ENCODE peak calls at places on chromosomes 13 and 19, in seven cellular contexts. X is breast epithelium, P is spleen, E is transverse colon, S is endothelial cell of umbilical vein, W is GM12892, R is HCT116. Y is an unnamed sample.

GRCh38 chr19:30684613-30685012 is 312.4 kb downstream of the ZNF536 start:
- DNase-seq in P (no peak), S (no peak), E (no peak), X (no peak), R (no peak), W (no peak), Y (no peak)

GRCh38 chr19:58550362-58551122 is 4.4 kb downstream of the CHMP2A start:
- DNase-seq in X (no peak), S (no peak), R (no peak), E (no peak), P (no peak), W (no peak), Y (no peak)

GRCh38 chr19:42198676-42199439 is 18.6 kb downstream of the DEDD2 start:
- DNase-seq in E (peak; percentile 72), S (no peak), W (peak; percentile 86), P (peak; percentile 94), R (no peak), X (no peak), Y (peak; percentile 44)

GRCh38 chr13:34179481-34179880 is 361.5 kb downstream of the RFC3 start:
- DNase-seq in X (no peak), E (no peak), S (no peak), P (no peak), W (no peak), R (no peak), Y (no peak)

GRCh38 chr13:73513751-73514150 is 454.9 kb downstream of the KLF5 start:
- DNase-seq in E (no peak), R (no peak), S (no peak), W (no peak), P (no peak), X (no peak), Y (no peak)

GRCh38 chr13:107375701-107376350 is 807.9 kb upstream of the ARGLU1 start:
- DNase-seq in X (no peak), R (no peak), P (no peak), S (peak; percentile 84), W (no peak), E (no peak), Y (no peak)

GRCh38 chr13:68076046-68076445 is 845.9 kb upstream of the PCDH9 start:
- DNase-seq in W (no peak), S (no peak), R (no peak), P (peak; percentile 59), X (no peak), E (no peak), Y (no peak)

GRCh38 chr13:93721483-93721882 is 494.9 kb downstream of the GPC6 start:
- DNase-seq in W (no peak), P (no peak), E (no peak), X (no peak), S (no peak), R (no peak), Y (no peak)

GRCh38 chr13:36131931-36132297 is 732 bp upstream of the DCLK1 start:
- DNase-seq in E (no peak), W (no peak), S (no peak), P (no peak), X (no peak), R (no peak), Y (no peak)

GRCh38 chr13:43977911-43978310 is 98.2 kb downstream of the LACC1 start:
- DNase-seq in E (no peak), W (no peak), R (no peak), S (no peak), P (no peak), X (no peak), Y (no peak)

GRCh38 chr19:3471954-3472655 is 8.2 kb downstream of the SMIM24 start:
- DNase-seq in E (peak; percentile 32), R (no peak), X (no peak), S (peak; percentile 29), P (no peak), W (no peak), Y (peak; percentile 42)

GRCh38 chr13:69999875-70000274 is 107.8 kb upstream of the ATXN8OS start:
- DNase-seq in P (no peak), R (no peak), S (no peak), W (no peak), E (no peak), X (no peak), Y (no peak)

GRCh38 chr13:44199627-44200207 is 173.9 kb upstream of the SERP2 start:
- DNase-seq in E (no peak), W (no peak), R (no peak), P (no peak), S (no peak), X (no peak), Y (peak; percentile 68)

GRCh38 chr13:33034897-33035296 is 18.7 kb downstream of the KL start:
- DNase-seq in W (no peak), R (no peak), E (no peak), X (no peak), S (no peak), P (no peak), Y (no peak)

DNA sequence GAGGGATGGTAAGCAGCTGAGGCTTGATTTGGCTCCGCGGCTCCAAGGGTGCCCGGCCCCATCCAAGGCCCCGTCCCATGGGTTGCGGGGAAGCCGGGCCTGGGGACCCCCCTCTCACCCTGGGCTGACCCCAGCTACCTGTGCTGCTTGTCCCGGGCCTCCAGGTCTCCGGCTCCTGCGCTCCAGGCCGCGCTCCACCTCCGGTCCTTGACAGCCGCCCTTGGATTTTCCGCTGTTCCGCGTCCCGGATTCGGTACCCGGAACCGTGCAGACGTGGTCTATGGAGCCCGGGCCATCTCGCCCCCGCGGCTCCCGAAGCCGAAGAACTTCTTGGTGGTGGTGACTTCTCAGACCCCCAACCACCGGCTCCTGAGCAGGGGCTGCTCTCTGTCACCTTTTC is 48.3 kb upstream of the C1QTNF9B start:
- DNase-seq in R (no peak), W (no peak), S (no peak), E (no peak), X (no peak), P (no peak), Y (no peak)
- TF ChIP-seq POLR2A in R (no peak), W (no peak), S (no peak), E (no peak), X (no peak), P (no peak), Y (no peak)

DNA sequence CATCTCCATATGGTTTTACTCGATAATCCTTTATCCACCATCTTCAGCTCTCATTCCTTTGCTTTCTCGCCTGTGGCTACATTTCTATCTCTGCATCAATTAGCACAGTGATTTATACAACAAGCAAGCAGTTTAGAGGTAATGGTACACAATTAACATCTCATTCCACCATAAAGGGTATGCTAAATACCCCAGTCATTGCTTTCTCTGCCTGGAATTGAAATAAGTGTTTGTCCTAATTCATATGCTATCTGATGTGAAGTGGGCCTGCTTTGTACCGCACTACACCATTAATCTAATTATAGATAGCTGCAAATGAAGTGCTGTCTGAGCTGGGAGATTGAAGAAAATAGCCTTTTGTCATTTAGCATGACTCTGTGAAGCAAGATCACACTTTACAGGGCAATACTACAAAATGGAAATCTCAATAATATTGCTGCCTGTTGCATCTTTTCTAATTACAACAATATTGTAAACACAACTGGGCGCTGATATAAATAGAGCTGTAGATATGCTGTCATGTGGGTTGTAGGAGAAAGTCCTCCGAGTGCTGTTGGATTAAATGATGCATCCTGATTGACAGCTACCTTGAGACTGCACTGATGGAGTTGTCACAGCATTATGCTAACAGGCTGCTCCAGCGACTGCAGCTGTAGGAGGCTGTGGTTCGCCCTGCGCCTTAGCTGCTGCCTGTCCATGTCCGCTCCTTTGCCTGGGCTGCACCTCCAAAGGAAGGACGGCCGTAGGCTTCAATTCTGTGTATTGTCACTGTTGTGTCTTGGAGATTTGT is 78.2 kb downstream of the GGACT start:
- DNase-seq in P (no peak), R (no peak), E (no peak), S (no peak), X (no peak), W (no peak), Y (no peak)
- TF ChIP-seq POLR2AphosphoS5 in P (no peak), R (no peak), E (no peak), S (no peak), X (no peak), W (no peak), Y (no peak)

DNA sequence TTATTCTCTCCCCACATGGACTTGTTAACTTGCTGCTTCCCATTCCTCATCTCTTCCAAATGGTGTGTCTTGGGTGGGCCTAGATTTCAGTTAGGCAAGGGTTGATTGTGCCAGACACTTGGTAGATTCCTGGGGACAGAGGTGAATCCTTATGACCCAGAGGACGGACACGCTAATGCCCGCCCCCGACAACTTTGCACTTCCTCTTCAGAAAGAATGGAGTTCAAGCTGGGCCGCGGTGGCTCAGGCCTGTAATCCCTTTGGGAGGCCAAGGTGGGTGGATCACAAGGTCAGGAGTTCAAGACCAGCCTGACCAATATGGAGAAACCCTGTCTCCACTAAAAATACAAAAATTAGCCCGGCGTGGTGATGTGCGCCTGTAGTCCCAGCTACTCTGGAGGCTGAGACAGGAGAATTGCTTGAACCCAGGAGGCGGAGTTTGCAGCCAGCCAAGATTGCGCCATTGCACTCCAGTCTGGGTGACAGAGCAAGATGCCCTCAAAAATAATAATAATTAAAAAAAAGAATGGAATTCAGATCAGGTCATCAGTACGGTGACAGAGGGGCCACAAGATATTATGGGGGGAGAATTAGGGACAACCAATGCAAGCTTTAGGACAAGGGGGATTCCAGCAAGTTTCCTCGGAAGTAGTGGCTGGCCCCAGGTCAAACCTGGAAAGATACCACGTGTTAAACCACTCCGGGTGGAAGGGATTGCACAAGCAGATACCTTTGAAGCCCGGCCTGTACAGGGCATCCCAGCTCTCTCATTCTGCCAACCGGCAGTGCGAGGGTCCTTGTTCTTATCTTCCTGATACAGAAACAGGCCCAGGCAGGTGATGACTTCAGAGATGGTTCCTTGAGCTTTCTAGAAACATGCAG is 2.7 kb downstream of the MYO9B start:
- DNase-seq in R (no peak), E (no peak), P (no peak), W (no peak), X (no peak), S (no peak), Y (no peak)
- TF ChIP-seq POLR2A in R (no peak), E (no peak), P (no peak), W (no peak), X (no peak), S (no peak), Y (no peak)

GRCh38 chr13:112137144-112137543 is 70.2 kb downstream of the SOX1 start:
- DNase-seq in P (peak; percentile 38), X (peak; percentile 9), S (no peak), W (no peak), E (no peak), R (no peak), Y (peak; percentile 8)
- TF ChIP-seq POLR2AphosphoS5 in P (no peak), X (no peak), S (no peak), W (no peak), E (no peak), R (no peak), Y (no peak)

DNA sequence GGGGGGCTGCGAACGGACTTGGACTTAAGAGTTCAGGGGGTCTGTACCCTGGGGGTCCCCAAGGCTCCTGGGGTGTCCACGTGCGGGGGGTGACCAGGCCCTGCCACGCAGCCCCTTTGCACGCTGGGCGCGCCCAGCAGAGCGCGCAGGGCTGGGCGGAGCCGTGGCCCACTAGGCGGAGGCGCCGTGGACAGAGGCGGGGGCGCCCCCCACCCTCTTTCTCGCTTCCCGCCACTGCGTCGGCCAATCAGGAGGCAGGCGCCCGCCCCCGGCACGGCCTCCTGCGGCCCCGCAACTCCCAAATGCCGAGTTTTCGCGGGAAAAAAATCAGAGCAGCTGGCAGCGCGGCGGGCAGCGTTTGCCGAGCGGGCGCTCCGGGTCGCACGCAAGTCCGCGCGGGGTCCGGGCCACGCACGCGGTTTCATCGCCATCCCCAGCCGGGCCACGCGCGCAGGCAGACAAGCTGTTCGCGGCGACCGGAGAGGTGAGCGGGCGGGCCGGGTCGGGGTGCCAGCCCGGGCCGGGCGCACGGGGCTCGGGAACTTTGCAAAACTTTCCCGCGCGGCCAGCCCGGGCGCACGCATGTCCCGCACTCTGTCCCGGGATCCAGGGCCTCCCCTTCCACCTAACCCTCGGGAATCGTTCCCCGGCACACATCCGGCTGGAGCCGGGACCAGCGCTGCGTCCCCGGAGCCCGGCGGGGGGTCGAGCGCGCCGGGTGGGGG is at the start of gene UHRF1:
- DNase-seq in R (no peak), S (no peak), E (peak; percentile 11), W (no peak), P (no peak), X (no peak), Y (no peak)
- TF ChIP-seq POLR2A in R (peak; percentile 81), S (peak; percentile 34), E (no peak), W (peak; percentile 70), P (no peak), X (no peak), Y (no peak)

Y was measured in stomach.